ENCODE peak calls at places on chromosome 16, in nine cellular contexts. X is spleen; N is CD8-positive, alpha-beta T cell; D is fibroblast of the aortic adventitia; K is fibroblast of lung; P is transverse colon; Y is AG09319; C is CD4-positive, alpha-beta T cell; E is kidney. S is an unnamed sample.

GRCh38 chr16:11405331-11406176 is 60.3 kb downstream of the RMI2 start:
- DNase-seq in X (no peak), N (peak), D (no peak), K (peak), P (peak), Y (no peak), C (peak), E (peak), S (peak)

GRCh38 chr16:66275795-66276428 is 90.6 kb upstream of the CDH5 start:
- DNase-seq in X (no peak), N (no peak), D (peak), K (peak), P (peak), Y (no peak), C (no peak), E (no peak), S (peak)

GRCh38 chr16:69306031-69306430 is 5.1 kb upstream of the VPS4A start:
- DNase-seq in X (no peak), N (no peak), D (no peak), K (no peak), P (no peak), Y (no peak), C (no peak), E (no peak), S (no peak)

GRCh38 chr16:86029131-86029741 is 130.3 kb downstream of the IRF8 start:
- DNase-seq in X (no peak), N (no peak), D (peak), K (peak), P (peak), Y (peak), C (no peak), E (peak), S (no peak)

GRCh38 chr16:77722315-77723107 is at the start of gene NUDT7:
- DNase-seq in X (peak), N (peak), D (peak), K (peak), P (peak), Y (peak), C (peak), E (peak), S (peak)

GRCh38 chr16:66605177-66605999 is 884 bp downstream of the CMTM3 start:
- DNase-seq in X (peak), N (no peak), D (peak), K (peak), P (peak), Y (no peak), C (no peak), E (peak), S (peak)

GRCh38 chr16:79505344-79505743 is 95.2 kb downstream of the MAF start:
- DNase-seq in X (no peak), N (no peak), D (no peak), K (no peak), P (no peak), Y (no peak), C (no peak), E (no peak), S (no peak)

GRCh38 chr16:68470461-68471150 is 22.3 kb upstream of the SMPD3 start:
- DNase-seq in X (peak), N (peak), D (no peak), K (no peak), P (peak), Y (no peak), C (no peak), E (no peak), S (no peak)

GRCh38 chr16:78816499-78817441 is 717.3 kb downstream of the WWOX start:
- DNase-seq in X (no peak), N (no peak), D (peak), K (peak), P (peak), Y (no peak), C (no peak), E (no peak), S (no peak)

GRCh38 chr16:48212033-48212432 is 32.1 kb upstream of the LONP2 start:
- DNase-seq in X (no peak), N (no peak), D (no peak), K (no peak), P (no peak), Y (no peak), C (no peak), E (no peak), S (no peak)

GRCh38 chr16:2598723-2599122 is 60.9 kb downstream of the PDPK1 start:
- DNase-seq in X (peak), N (no peak), D (no peak), K (no peak), P (no peak), Y (no peak), C (no peak), E (peak), S (no peak)

GRCh38 chr16:79997257-79997656 is 396.7 kb upstream of the MAF start:
- DNase-seq in X (no peak), N (no peak), D (no peak), K (peak), P (no peak), Y (no peak), C (no peak), E (no peak), S (peak)

GRCh38 chr16:67675579-67675935 is 8.9 kb downstream of the C16orf86 start:
- DNase-seq in X (no peak), N (no peak), D (no peak), K (no peak), P (no peak), Y (no peak), C (no peak), E (peak), S (no peak)

GRCh38 chr16:87390641-87391323 is 1.4 kb upstream of the MAP1LC3B start:
- DNase-seq in X (peak), N (no peak), D (no peak), K (no peak), P (no peak), Y (no peak), C (no peak), E (no peak), S (no peak)

GRCh38 chr16:7137560-7138330 is 194.9 kb upstream of the RBFOX1 start:
- DNase-seq in X (no peak), N (no peak), D (no peak), K (no peak), P (no peak), Y (no peak), C (no peak), E (no peak), S (no peak)

GRCh38 chr16:86101135-86101911 is 202.4 kb downstream of the IRF8 start:
- DNase-seq in X (no peak), N (no peak), D (no peak), K (no peak), P (no peak), Y (no peak), C (no peak), E (no peak), S (no peak)

GRCh38 chr16:66155933-66156332 is 210.6 kb upstream of the CDH5 start:
- DNase-seq in X (no peak), N (no peak), D (no peak), K (no peak), P (no peak), Y (no peak), C (no peak), E (no peak), S (no peak)

GRCh38 chr16:81533175-81533507 is 88.5 kb downstream of the CMIP start:
- DNase-seq in X (no peak), N (no peak), D (no peak), K (no peak), P (no peak), Y (no peak), C (no peak), E (no peak), S (no peak)

GRCh38 chr16:63617990-63618763 is 1503.7 kb downstream of the CDH11 start:
- DNase-seq in X (no peak), N (no peak), D (no peak), K (peak), P (no peak), Y (no peak), C (no peak), E (no peak), S (peak)

GRCh38 chr16:19717781-19718623 is at the start of the genes IQCK and KNOP1:
- DNase-seq in X (peak), N (peak), D (peak), K (peak), P (peak), Y (peak), C (peak), E (peak), S (peak)

GRCh38 chr16:49556252-49557069 is 182.9 kb downstream of the C16orf78 start:
- DNase-seq in X (peak), N (no peak), D (peak), K (peak), P (no peak), Y (no peak), C (no peak), E (no peak), S (peak)
- TF ChIP-seq CTCF in X (no peak), N (no peak), D (peak), K (peak), P (peak), Y (peak), C (no peak), E (peak), S (peak)

DNA sequence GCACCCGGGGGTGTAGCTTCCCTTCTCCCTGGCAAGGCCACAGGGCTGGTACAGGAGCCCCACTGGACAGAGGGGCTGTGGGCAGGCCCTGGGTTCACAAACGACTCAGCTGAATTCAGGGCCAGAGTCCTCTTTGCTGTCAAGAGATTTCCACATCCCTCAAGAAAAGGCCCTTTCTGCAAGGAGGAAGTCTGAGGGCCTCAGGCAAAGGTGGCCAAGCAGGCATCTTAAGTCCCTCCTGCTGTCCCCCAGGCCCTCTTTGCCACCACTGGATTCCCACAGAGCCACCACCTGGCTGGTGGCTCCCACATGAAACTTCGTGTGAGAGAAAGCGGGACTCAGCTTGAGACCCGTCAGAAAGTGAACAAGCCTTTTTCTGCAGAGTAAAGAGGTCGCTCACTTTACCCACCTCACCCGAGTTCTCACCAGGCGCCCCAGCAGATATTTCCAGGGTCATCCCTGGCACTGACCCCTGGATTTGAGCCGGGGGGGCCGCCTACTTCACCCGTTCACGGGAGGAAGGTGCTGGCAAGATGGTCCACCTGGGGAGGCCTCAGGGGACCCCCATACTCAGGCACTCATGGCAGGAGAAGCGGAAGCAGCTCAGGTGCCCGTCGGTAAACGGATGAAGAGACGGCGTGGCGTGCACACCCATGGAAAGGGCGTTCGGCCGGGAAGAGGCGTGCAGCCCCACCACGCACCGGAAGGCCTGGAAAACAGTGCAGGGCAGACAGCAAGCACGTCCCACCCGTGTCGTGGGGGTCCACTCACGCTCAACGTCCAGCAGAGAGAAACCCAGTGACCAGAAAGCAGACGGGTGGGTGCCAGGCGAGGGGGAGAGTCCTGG is 3.6 kb downstream of the RNF166 start:
- DNase-seq in X (peak), N (no peak), D (no peak), K (no peak), P (no peak), Y (no peak), C (no peak), E (no peak), S (no peak)
- TF ChIP-seq CTCF in X (no peak), N (no peak), D (no peak), K (no peak), P (no peak), Y (no peak), C (no peak), E (no peak), S (no peak)

GRCh38 chr16:74901606-74902005 is 83.3 kb downstream of the WDR59 start:
- DNase-seq in X (no peak), N (no peak), D (no peak), K (peak), P (no peak), Y (no peak), C (no peak), E (no peak), S (no peak)

GRCh38 chr16:74902161-74902560 is 82.8 kb downstream of the WDR59 start:
- DNase-seq in X (no peak), N (no peak), D (no peak), K (no peak), P (no peak), Y (no peak), C (no peak), E (no peak), S (no peak)

GRCh38 chr16:74903882-74904678 is 80.8 kb downstream of the WDR59 start:
- DNase-seq in X (no peak), N (no peak), D (no peak), K (no peak), P (no peak), Y (no peak), C (no peak), E (no peak), S (no peak)

GRCh38 chr16:74899786-74900185 is 85.1 kb downstream of the WDR59 start:
- DNase-seq in X (no peak), N (no peak), D (no peak), K (no peak), P (no peak), Y (no peak), C (no peak), E (no peak), S (no peak)

GRCh38 chr16:74903095-74903494 is 81.8 kb downstream of the WDR59 start:
- DNase-seq in X (no peak), N (no peak), D (no peak), K (no peak), P (no peak), Y (no peak), C (no peak), E (no peak), S (no peak)
- TF ChIP-seq CTCF in X (no peak), N (no peak), D (no peak), K (no peak), P (no peak), Y (no peak), C (no peak), E (no peak), S (no peak)

DNA sequence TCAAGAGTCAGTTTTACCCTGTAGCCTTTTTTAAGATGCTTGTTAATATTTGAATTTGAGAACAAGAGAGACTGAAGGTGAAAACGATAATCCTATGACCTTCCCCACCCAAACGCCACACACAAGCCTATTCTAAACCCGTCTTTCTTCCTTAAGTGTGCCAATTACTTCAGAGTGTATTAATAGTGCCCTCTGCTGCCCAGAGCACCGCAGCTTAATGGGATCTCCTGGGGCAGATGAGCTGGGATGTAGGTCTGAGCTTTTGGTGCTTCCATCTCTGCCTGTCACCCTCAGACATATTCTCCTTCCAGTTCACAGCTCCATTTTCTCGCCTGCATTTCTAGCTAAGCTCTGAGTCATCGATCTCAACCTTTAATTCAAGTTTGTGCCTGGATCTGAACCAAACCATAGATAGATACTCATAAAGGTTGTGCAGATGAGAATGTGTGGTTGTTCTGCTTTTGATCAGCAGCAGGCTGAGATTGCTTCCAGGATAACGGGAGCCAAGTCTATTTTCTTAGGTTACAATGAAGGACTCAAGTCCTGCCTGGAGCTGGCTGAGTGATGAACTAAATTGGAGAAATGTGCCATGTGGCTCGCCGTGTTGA is 46.4 kb upstream of the CDH13 start:
- DNase-seq in X (no peak), N (no peak), D (peak), K (no peak), P (no peak), Y (no peak), C (no peak), E (no peak), S (peak)
- TF ChIP-seq CTCF in X (no peak), N (no peak), D (no peak), K (no peak), P (no peak), Y (peak), C (no peak), E (no peak), S (peak)

DNA sequence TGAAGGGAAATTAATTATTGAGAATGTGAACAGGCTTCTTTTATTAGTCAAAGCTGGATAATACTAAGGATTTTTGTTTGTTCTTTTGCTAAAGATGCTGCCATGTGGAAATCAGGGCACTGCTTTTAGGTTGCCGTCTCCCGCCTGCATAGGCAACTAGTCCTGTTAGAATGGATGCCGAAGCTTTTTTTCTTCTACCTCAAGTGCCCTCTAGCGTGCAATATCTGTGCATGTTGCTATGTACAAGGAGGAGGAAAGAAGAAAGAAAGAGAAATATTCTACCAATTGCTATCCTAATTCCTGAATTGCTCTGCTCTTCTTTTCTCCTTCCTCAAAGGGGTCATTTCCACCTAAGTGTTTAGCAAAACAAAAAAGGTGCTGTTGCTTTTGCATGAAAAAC is 5.2 kb upstream of the CDH8 start:
- DNase-seq in X (no peak), N (no peak), D (no peak), K (no peak), P (no peak), Y (no peak), C (no peak), E (no peak), S (peak)
- TF ChIP-seq CTCF in X (no peak), N (no peak), D (no peak), K (no peak), P (no peak), Y (no peak), C (no peak), E (no peak), S (peak)